ENCODE peak calls at places on chromosomes 1 and 21, in five cellular contexts. H is PC-3, M is MM.1S, W is HCT116, Z is neural progenitor cell. I is an unnamed sample.

GRCh38 chr1:173669491-173669941 is at the start of gene ANKRD45:
- DNase-seq in H (no peak), M (no peak), W (no peak), Z (peak; percentile 83), I (peak; percentile 66)

GRCh38 chr1:1068374-1069060 is 5.6 kb downstream of the RNF223 start:
- DNase-seq in H (peak; percentile 93), M (peak; percentile 50), W (no peak), Z (peak; percentile 52), I (no peak)

GRCh38 chr21:33070921-33071877 is 1.3 kb downstream of the OLIG1 start:
- DNase-seq in H (no peak), M (peak; percentile 35), W (no peak), Z (peak; percentile 60), I (peak; percentile 13)

GRCh38 chr1:9687120-9687875 is 35.8 kb downstream of the PIK3CD start:
- DNase-seq in H (peak; percentile 74), M (peak; percentile 35), W (no peak), Z (peak; percentile 89), I (peak; percentile 69)

GRCh38 chr1:67214420-67215174 is 48.3 kb downstream of the IL23R start:
- DNase-seq in H (peak; percentile 68), M (peak; percentile 72), W (peak; percentile 19), Z (peak; percentile 54), I (peak; percentile 56)

GRCh38 chr1:167510880-167511279 is 7.4 kb downstream of the CD247 start:
- DNase-seq in H (no peak), M (no peak), W (no peak), Z (no peak), I (no peak)

GRCh38 chr1:170461762-170462384 is 70.1 kb upstream of the GORAB start:
- DNase-seq in H (peak; percentile 42), M (no peak), W (no peak), Z (no peak), I (peak; percentile 98)

GRCh38 chr1:240572328-240572727 is 39.6 kb downstream of the GREM2 start:
- DNase-seq in H (no peak), M (no peak), W (no peak), Z (no peak), I (no peak)

GRCh38 chr1:2227341-2228156 is 570 bp upstream of the SKI start:
- DNase-seq in H (peak; percentile 99), M (peak; percentile 96), W (peak; percentile 91), Z (peak; percentile 99), I (peak; percentile 99)

GRCh38 chr1:230855886-230856285 is 12.4 kb downstream of the C1orf198 start:
- DNase-seq in H (no peak), M (no peak), W (no peak), Z (no peak), I (no peak)

GRCh38 chr1:13749543-13750307 is 49.7 kb downstream of the PRDM2 start:
- DNase-seq in H (peak; percentile 19), M (peak; percentile 55), W (no peak), Z (peak; percentile 82), I (peak; percentile 82)

GRCh38 chr1:72086394-72086793 is 195.9 kb downstream of the NEGR1 start:
- DNase-seq in H (no peak), M (no peak), W (no peak), Z (no peak), I (no peak)

GRCh38 chr1:198423701-198424100 is 116.8 kb downstream of the ATP6V1G3 start:
- DNase-seq in H (no peak), M (no peak), W (no peak), Z (no peak), I (no peak)

GRCh38 chr1:234781241-234782056 is 171.5 kb upstream of the IRF2BP2 start:
- DNase-seq in H (peak; percentile 13), M (no peak), W (no peak), Z (peak; percentile 13), I (no peak)

GRCh38 chr1:59805564-59805963 is 9.2 kb upstream of the HOOK1 start:
- DNase-seq in H (no peak), M (no peak), W (no peak), Z (no peak), I (no peak)

GRCh38 chr1:59595774-59596173 is 219.0 kb upstream of the HOOK1 start:
- DNase-seq in H (peak; percentile 67), M (no peak), W (no peak), Z (no peak), I (peak; percentile 63)

GRCh38 chr1:156852414-156852874 is 6.5 kb downstream of the INSRR start:
- DNase-seq in H (peak; percentile 39), M (no peak), W (no peak), Z (no peak), I (peak; percentile 25)

GRCh38 chr1:119675349-119676343 is 27.6 kb upstream of the ZNF697 start:
- DNase-seq in H (peak; percentile 96), M (peak; percentile 68), W (peak; percentile 85), Z (peak; percentile 81), I (peak; percentile 85)

GRCh38 chr1:217138173-217138838 is 415.1 kb upstream of the ESRRG start:
- DNase-seq in H (no peak), M (no peak), W (no peak), Z (peak; percentile 46), I (no peak)
- TF ChIP-seq EZH2 in H (no peak), M (no peak), W (no peak), Z (peak; percentile 87), I (peak; percentile 64)

GRCh38 chr1:179926494-179927205 is 28.0 kb upstream of the CEP350 start:
- DNase-seq in H (peak; percentile 70), M (no peak), W (no peak), Z (no peak), I (peak; percentile 90)

GRCh38 chr1:179925906-179926305 is 28.7 kb upstream of the CEP350 start:
- DNase-seq in H (no peak), M (no peak), W (no peak), Z (no peak), I (peak; percentile 19)

GRCh38 chr1:179933219-179933618 is 21.4 kb upstream of the CEP350 start:
- DNase-seq in H (no peak), M (no peak), W (no peak), Z (no peak), I (no peak)

GRCh38 chr1:179929955-179930798 is 24.4 kb upstream of the CEP350 start:
- DNase-seq in H (no peak), M (no peak), W (no peak), Z (no peak), I (no peak)

DNA sequence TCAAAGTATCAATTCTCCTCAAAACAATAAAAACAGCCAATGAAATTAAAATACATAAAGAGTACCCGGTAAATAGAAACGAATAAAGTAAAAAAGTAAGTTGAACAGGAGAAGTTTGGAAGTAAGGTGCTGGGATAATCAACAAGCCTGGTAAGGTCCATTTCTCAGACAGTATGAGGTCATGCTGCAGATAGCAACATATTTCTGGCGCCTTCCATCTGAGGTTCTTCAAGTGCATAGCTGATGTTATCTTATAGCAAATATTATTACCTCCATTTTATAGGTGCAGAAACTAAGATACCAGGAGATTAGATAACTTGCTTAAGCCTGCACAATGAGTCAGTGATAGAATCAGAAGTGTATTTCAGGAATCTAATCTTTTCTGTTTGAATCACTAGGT is 23.7 kb upstream of the CEP350 start:
- DNase-seq in H (no peak), M (no peak), W (no peak), Z (no peak), I (no peak)
- TF ChIP-seq EZH2phosphoT487 in H (no peak), M (no peak), W (no peak), Z (no peak), I (no peak)

DNA sequence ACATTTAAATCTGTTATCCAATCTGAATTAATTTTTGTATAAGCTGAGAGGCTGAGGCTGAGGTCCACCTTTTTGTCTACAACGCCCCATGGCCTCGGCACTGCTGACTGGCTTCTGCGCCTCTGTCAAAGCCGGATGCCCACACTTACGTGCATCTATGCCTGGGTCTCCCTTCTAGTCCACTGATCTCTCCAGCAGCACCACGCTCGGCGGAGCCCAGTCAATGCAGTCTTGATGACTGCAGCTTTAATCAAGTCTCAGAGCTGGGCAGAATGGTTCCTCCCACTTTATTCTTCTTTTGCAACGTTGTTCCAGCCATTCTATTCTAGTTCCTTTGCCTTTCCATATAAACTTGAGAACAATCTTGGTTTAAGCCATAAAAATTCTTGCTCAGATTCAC is 9.4 kb downstream of the PRDM15 start:
- DNase-seq in H (no peak), M (no peak), W (no peak), Z (no peak), I (no peak)
- H3K9ac ChIP-seq in H (no peak overlapping the region), M (no peak overlapping the region), W (no peak overlapping the region), Z (no peak overlapping the region), I (no peak overlapping the region)

GRCh38 chr1:3610823-3611169 is 512 bp downstream of the MEGF6 start:
- DNase-seq in H (no peak), M (no peak), W (no peak), Z (no peak), I (no peak)

GRCh38 chr1:3610165-3610822 is 1.0 kb downstream of the MEGF6 start:
- DNase-seq in H (no peak), M (no peak), W (no peak), Z (peak; percentile 51), I (peak; percentile 35)

GRCh38 chr1:3609769-3610157 is 1.5 kb downstream of the MEGF6 start:
- DNase-seq in H (no peak), M (no peak), W (no peak), Z (peak; percentile 66), I (no peak)

GRCh38 chr1:3612123-3612522 is 815 bp upstream of the MEGF6 start:
- DNase-seq in H (no peak), M (no peak), W (no peak), Z (no peak), I (no peak)

GRCh38 chr1:3611170-3612019 is at the start of gene MEGF6:
- DNase-seq in H (peak; percentile 75), M (no peak), W (peak; percentile 69), Z (peak; percentile 98), I (peak; percentile 46)
- TF ChIP-seq EZH2 in H (no peak), M (no peak), W (no peak), Z (peak; percentile 40), I (no peak)

GRCh38 chr1:7644906-7645750 is 126.0 kb upstream of the VAMP3 start:
- DNase-seq in H (no peak), M (peak; percentile 30), W (no peak), Z (no peak), I (no peak)
- TF ChIP-seq EZH2phosphoT487 in H (no peak), M (no peak), W (no peak), Z (no peak), I (no peak)

GRCh38 chr1:205301842-205302588 is 19.5 kb downstream of the NUAK2 start:
- DNase-seq in H (no peak), M (no peak), W (no peak), Z (no peak), I (peak; percentile 53)
- H3K9ac ChIP-seq in H (peak overlapping the region; percentile 5), M (no peak overlapping the region), W (peak overlapping the region; percentile 66), Z (peak overlapping the region; percentile 52), I (peak overlapping the region; percentile 72)

DNA sequence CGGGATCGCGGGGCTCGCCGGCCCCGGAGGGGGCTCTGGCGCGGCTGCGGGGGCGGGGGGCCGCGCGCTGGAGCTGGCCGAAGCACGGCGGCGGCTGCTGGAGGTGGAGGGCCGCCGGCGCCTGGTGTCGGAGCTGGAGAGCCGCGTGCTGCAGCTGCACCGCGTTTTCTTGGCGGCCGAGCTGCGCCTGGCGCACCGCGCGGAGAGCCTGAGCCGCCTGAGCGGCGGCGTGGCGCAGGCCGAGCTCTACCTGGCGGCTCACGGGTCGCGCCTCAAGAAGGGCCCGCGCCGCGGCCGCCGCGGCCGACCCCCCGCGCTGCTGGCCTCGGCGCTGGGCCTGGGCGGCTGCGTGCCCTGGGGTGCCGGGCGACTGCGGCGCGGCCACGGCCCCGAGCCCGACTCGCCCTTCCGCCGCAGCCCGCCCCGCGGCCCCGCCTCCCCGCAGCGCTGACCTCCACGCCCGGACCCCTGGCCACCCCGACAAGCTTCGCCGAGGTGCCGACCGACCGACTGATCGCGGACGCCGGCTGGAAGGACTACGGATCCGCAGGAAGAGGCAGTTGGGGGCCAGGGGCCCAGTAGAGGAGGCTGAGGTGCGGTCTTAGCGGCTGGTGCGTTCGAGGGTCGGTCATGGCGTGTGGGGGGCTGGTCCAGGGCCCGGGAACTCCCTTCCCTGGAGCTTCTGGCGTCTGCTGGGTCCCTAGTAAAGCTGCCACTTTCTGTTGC is 691 bp downstream of the TRNP1 start:
- DNase-seq in H (no peak), M (peak; percentile 37), W (no peak), Z (peak; percentile 77), I (peak; percentile 69)
- TF ChIP-seq EZH2 in H (no peak), M (no peak), W (no peak), Z (peak; percentile 85), I (no peak)